ENCODE peak calls at places on chromosomes 12 and 14, in eight cellular contexts. E, Y, N, J, P, V, H and L are unnamed samples.
A peak's percentile ranks its signal among the peaks of the same experiment; 100 is the strongest.

GRCh38 chr12:51798507-51798906 is 50.0 kb downstream of the FIGNL2 start:
- DNase-seq in E (no peak), Y (no peak), N (no peak), J (no peak), P (no peak), V (no peak), H (no peak), L (no peak)

GRCh38 chr14:36217732-36218131 is 41.2 kb upstream of the PTCSC3 start:
- DNase-seq in E (no peak), Y (peak; percentile 60), N (no peak), J (peak; percentile 45), P (no peak), V (no peak), H (no peak), L (no peak)

GRCh38 chr14:74547331-74547927 is 53.9 kb downstream of the ISCA2 start:
- DNase-seq in E (no peak), Y (no peak), N (no peak), J (no peak), P (no peak), V (no peak), H (no peak), L (no peak)

GRCh38 chr12:51242896-51243295 is 4.3 kb downstream of the DAZAP2 start:
- DNase-seq in E (no peak), Y (no peak), N (no peak), J (no peak), P (no peak), V (no peak), H (no peak), L (no peak)

GRCh38 chr14:64983439-64984310 is 3.0 kb upstream of the FNTB start:
- DNase-seq in E (no peak), Y (peak; percentile 50), N (peak; percentile 43), J (peak; percentile 42), P (peak; percentile 36), V (no peak), H (no peak), L (no peak)

GRCh38 chr12:181921-182320 is 32.0 kb downstream of the SLC6A12 start:
- DNase-seq in E (no peak), Y (no peak), N (no peak), J (no peak), P (no peak), V (no peak), H (no peak), L (peak; percentile 11)

GRCh38 chr12:112852127-112852526 is 54.6 kb upstream of the OAS1 start:
- DNase-seq in E (no peak), Y (no peak), N (no peak), J (no peak), P (no peak), V (no peak), H (no peak), L (no peak)

GRCh38 chr12:118714051-118714460 is 267.3 kb upstream of the SRRM4 start:
- DNase-seq in E (no peak), Y (no peak), N (no peak), J (no peak), P (peak; percentile 19), V (no peak), H (no peak), L (no peak)

GRCh38 chr12:94954029-94954685 is 49.3 kb downstream of the NDUFA12 start:
- DNase-seq in E (no peak), Y (peak; percentile 67), N (peak; percentile 79), J (no peak), P (peak; percentile 45), V (peak; percentile 4), H (no peak), L (no peak)

GRCh38 chr14:90505531-90505930 is 108.7 kb downstream of the CALM1 start:
- DNase-seq in E (no peak), Y (no peak), N (no peak), J (no peak), P (no peak), V (no peak), H (no peak), L (no peak)

GRCh38 chr14:42023452-42023851 is 416.8 kb downstream of the LRFN5 start:
- DNase-seq in E (no peak), Y (no peak), N (no peak), J (no peak), P (no peak), V (no peak), H (no peak), L (no peak)

GRCh38 chr14:99568567-99569560 is 35.1 kb downstream of the CCDC85C start:
- DNase-seq in E (no peak), Y (peak; percentile 57), N (peak; percentile 65), J (peak; percentile 40), P (peak; percentile 74), V (no peak), H (no peak), L (peak; percentile 46)

GRCh38 chr14:63857467-63858030 is 4.7 kb downstream of the SYNE2 start:
- DNase-seq in E (no peak), Y (peak; percentile 43), N (no peak), J (no peak), P (no peak), V (no peak), H (no peak), L (no peak)

GRCh38 chr12:14843425-14843887 is at the start of gene ART4:
- DNase-seq in E (peak; percentile 15), Y (no peak), N (no peak), J (no peak), P (peak; percentile 42), V (no peak), H (no peak), L (peak; percentile 55)

GRCh38 chr14:76827696-76828301 is 1.6 kb downstream of the LRRC74A start:
- DNase-seq in E (peak; percentile 18), Y (no peak), N (no peak), J (no peak), P (no peak), V (no peak), H (no peak), L (peak; percentile 64)

GRCh38 chr14:84254205-84254788 is 1275.6 kb upstream of the FLRT2 start:
- DNase-seq in E (no peak), Y (no peak), N (peak; percentile 66), J (no peak), P (no peak), V (no peak), H (no peak), L (no peak)

GRCh38 chr12:108282160-108282559 is 57.0 kb downstream of the CMKLR1 start:
- DNase-seq in E (no peak), Y (no peak), N (no peak), J (no peak), P (no peak), V (no peak), H (no peak), L (no peak)
- H3K27me3 ChIP-seq in E (no peaks in the 10 kb centered on the region), Y (no peaks in the 10 kb centered on the region), N (no peaks in the 10 kb centered on the region), J (peaks cover 6% of the 10 kb centered on the region), P (peaks cover 5% of the 10 kb centered on the region), V (no peaks in the 10 kb centered on the region), H (no peaks in the 10 kb centered on the region), L (peaks cover 20% of the 10 kb centered on the region)

GRCh38 chr12:62191747-62192485 is 68.3 kb upstream of the USP15 start:
- DNase-seq in E (no peak), Y (peak; percentile 43), N (no peak), J (no peak), P (peak; percentile 21), V (no peak), H (no peak), L (no peak)

GRCh38 chr12:62192486-62193250 is 67.5 kb upstream of the USP15 start:
- DNase-seq in E (peak; percentile 18), Y (peak; percentile 74), N (peak; percentile 42), J (peak; percentile 35), P (peak; percentile 49), V (no peak), H (no peak), L (peak; percentile 15)

GRCh38 chr12:62196146-62196545 is 64.1 kb upstream of the USP15 start:
- DNase-seq in E (no peak), Y (no peak), N (no peak), J (no peak), P (no peak), V (no peak), H (no peak), L (no peak)

GRCh38 chr12:62194616-62195015 is 65.6 kb upstream of the USP15 start:
- DNase-seq in E (no peak), Y (peak; percentile 52), N (no peak), J (no peak), P (no peak), V (no peak), H (no peak), L (no peak)

DNA sequence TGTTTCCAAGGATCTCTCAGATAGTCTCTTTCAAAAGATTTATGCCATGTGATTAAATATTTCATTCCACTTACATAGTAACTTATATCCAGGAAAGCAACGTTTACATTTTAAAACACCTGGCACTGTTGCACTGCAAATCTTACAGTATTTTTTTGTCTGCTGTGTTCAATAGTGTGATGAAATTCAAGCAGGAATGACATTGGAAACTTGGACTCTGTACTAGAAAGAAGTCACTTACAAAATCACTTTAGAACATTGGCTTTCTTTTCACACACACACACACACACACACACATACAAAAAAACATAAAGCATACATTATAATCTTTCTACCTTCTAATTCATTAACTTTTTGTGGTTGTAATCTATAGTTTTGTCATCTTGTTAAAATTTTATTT is 66.2 kb upstream of the USP15 start:
- DNase-seq in E (no peak), Y (no peak), N (no peak), J (no peak), P (no peak), V (no peak), H (no peak), L (no peak)
- TF ChIP-seq CTCF in E (no peak), Y (no peak), N (no peak), J (no peak), P (no peak), V (no peak), H (no peak), L (no peak)

GRCh38 chr12:28506271-28506670 is 316.0 kb downstream of the CCDC91 start:
- DNase-seq in E (no peak), Y (peak; percentile 42), N (no peak), J (no peak), P (no peak), V (no peak), H (no peak), L (no peak)

GRCh38 chr12:28507055-28507454 is 316.8 kb downstream of the CCDC91 start:
- DNase-seq in E (no peak), Y (peak; percentile 86), N (no peak), J (no peak), P (no peak), V (no peak), H (no peak), L (no peak)

GRCh38 chr12:28512876-28513275 is 322.6 kb downstream of the CCDC91 start:
- DNase-seq in E (no peak), Y (no peak), N (no peak), J (no peak), P (no peak), V (no peak), H (no peak), L (no peak)

GRCh38 chr12:28507867-28508266 is 317.6 kb downstream of the CCDC91 start:
- DNase-seq in E (no peak), Y (no peak), N (no peak), J (no peak), P (no peak), V (no peak), H (no peak), L (no peak)
- H3K27ac ChIP-seq in E (no peak overlapping the region), Y (no peak overlapping the region), N (no peak overlapping the region), J (no peak overlapping the region), P (no peak overlapping the region), V (no peak overlapping the region), H (no peak overlapping the region), L (no peak overlapping the region)

DNA sequence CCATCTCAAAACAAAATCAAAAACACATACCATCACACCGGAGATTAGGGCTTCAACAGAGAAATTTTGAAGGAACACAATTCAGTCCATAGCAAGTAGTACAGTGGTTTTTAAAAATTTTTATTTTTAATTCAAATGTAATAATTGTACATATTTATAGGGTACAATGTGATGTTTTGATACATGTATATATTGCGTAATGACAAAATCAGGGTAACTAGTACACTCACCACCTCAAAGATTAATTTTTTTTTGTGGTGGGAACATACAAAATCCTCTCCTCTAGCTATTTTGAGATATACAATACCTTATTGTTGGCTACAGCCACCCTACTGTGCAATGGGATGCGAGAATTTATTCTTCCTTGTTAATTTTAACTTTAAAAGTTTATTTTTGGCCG is 26.0 kb upstream of the ETFBKMT start:
- DNase-seq in E (no peak), Y (no peak), N (no peak), J (no peak), P (no peak), V (no peak), H (no peak), L (no peak)
- H3K27me3 ChIP-seq in E (no peaks in the 10 kb centered on the region), Y (no peaks in the 10 kb centered on the region), N (no peaks in the 10 kb centered on the region), J (no peaks in the 10 kb centered on the region), P (no peaks in the 10 kb centered on the region), V (no peaks in the 10 kb centered on the region), H (no peaks in the 10 kb centered on the region), L (no peaks in the 10 kb centered on the region)